ENCODE peak calls at places on chromosomes 12 and 14, in four cellular contexts. R is prostate gland, V is neural progenitor cell, N is gastrocnemius medialis. M is an unnamed sample.

GRCh38 chr12:16939871-16940306 is 333.9 kb upstream of the LMO3 start:
- DNase-seq in R (no peak), V (peak; percentile 81), N (no peak), M (peak; percentile 79)

GRCh38 chr12:20282411-20282810 is 85.9 kb upstream of the PDE3A start:
- DNase-seq in R (no peak), V (no peak), N (no peak), M (no peak)

GRCh38 chr12:18706798-18707197 is 31.0 kb downstream of the PLCZ1 start:
- DNase-seq in R (no peak), V (no peak), N (no peak), M (no peak)

GRCh38 chr14:86003998-86004397 is 474.1 kb downstream of the FLRT2 start:
- DNase-seq in R (no peak), V (no peak), N (no peak), M (no peak)

GRCh38 chr14:78836777-78837176 is 666.6 kb downstream of the NRXN3 start:
- DNase-seq in R (peak; percentile 22), V (peak; percentile 71), N (no peak), M (peak; percentile 60)

GRCh38 chr12:24902521-24903304 is 46.2 kb downstream of the BCAT1 start:
- DNase-seq in R (no peak), V (peak; percentile 78), N (no peak), M (no peak)

GRCh38 chr14:64990291-64990690 is 3.6 kb downstream of the FNTB start:
- DNase-seq in R (no peak), V (no peak), N (no peak), M (no peak)

GRCh38 chr14:55117816-55118441 is 11.1 kb upstream of the LGALS3 start:
- DNase-seq in R (peak; percentile 38), V (no peak), N (no peak), M (no peak)

GRCh38 chr14:102516531-102517411 is 7.2 kb upstream of the ANKRD9 start:
- DNase-seq in R (no peak), V (peak; percentile 83), N (no peak), M (peak; percentile 40)

GRCh38 chr14:69648480-69649414 is 37.4 kb downstream of the SUSD6 start:
- DNase-seq in R (no peak), V (no peak), N (no peak), M (no peak)

GRCh38 chr12:72267974-72268373 is 4.2 kb upstream of the TRHDE start:
- DNase-seq in R (no peak), V (no peak), N (no peak), M (peak; percentile 5)

GRCh38 chr12:67460388-67460787 is 188.2 kb upstream of the DYRK2 start:
- DNase-seq in R (no peak), V (no peak), N (no peak), M (no peak)

GRCh38 chr14:24329736-24330135 is 5.1 kb downstream of the ADCY4 start:
- DNase-seq in R (no peak), V (no peak), N (no peak), M (peak; percentile 43)

GRCh38 chr14:65333926-65334687 is 78.4 kb upstream of the FUT8 start:
- DNase-seq in R (no peak), V (no peak), N (no peak), M (no peak)

GRCh38 chr12:116609715-116610114 is 50.5 kb downstream of the MAP1LC3B2 start:
- DNase-seq in R (no peak), V (peak; percentile 76), N (no peak), M (no peak)

GRCh38 chr12:80756875-80757274 is 40.2 kb downstream of the MYF5 start:
- DNase-seq in R (no peak), V (no peak), N (no peak), M (no peak)

GRCh38 chr14:65229431-65230286 is 127.3 kb upstream of the MAX start:
- DNase-seq in R (peak; percentile 17), V (peak; percentile 68), N (no peak), M (peak; percentile 53)

GRCh38 chr12:100279612-100280244 is 12.8 kb downstream of the SCYL2 start:
- DNase-seq in R (no peak), V (peak; percentile 30), N (no peak), M (no peak)

GRCh38 chr14:31170411-31170810 is 37.2 kb downstream of the HECTD1 start:
- DNase-seq in R (no peak), V (no peak), N (no peak), M (no peak)

GRCh38 chr14:76091036-76091435 is 60.7 kb upstream of the GPATCH2L start:
- DNase-seq in R (peak; percentile 8), V (peak; percentile 33), N (peak; percentile 83), M (peak; percentile 20)

GRCh38 chr14:89399594-89400068 is 17.4 kb downstream of the FOXN3 start:
- DNase-seq in R (no peak), V (peak; percentile 56), N (no peak), M (peak; percentile 32)

GRCh38 chr14:68513137-68513536 is 279.7 kb downstream of the ZFP36L1 start:
- DNase-seq in R (no peak), V (no peak), N (no peak), M (no peak)

GRCh38 chr12:49198431-49199155 is 9.7 kb upstream of the TUBA1A start:
- DNase-seq in R (no peak), V (peak; percentile 66), N (no peak), M (no peak)

GRCh38 chr12:93789767-93790166 is 112.6 kb downstream of the CRADD start:
- DNase-seq in R (no peak), V (no peak), N (no peak), M (no peak)

GRCh38 chr14:45650754-45651153 is 397.8 kb upstream of the MIS18BP1 start:
- DNase-seq in R (no peak), V (no peak), N (no peak), M (no peak)

GRCh38 chr14:60199321-60199720 is 34.1 kb upstream of the DHRS7 start:
- DNase-seq in R (no peak), V (no peak), N (no peak), M (no peak)

GRCh38 chr14:60196291-60196690 is 31.1 kb upstream of the DHRS7 start:
- DNase-seq in R (no peak), V (no peak), N (no peak), M (no peak)

GRCh38 chr14:60189923-60190840 is 25.0 kb upstream of the DHRS7 start:
- DNase-seq in R (no peak), V (no peak), N (no peak), M (no peak)

GRCh38 chr14:60197629-60198318 is 32.6 kb upstream of the DHRS7 start:
- DNase-seq in R (no peak), V (no peak), N (no peak), M (no peak)

DNA sequence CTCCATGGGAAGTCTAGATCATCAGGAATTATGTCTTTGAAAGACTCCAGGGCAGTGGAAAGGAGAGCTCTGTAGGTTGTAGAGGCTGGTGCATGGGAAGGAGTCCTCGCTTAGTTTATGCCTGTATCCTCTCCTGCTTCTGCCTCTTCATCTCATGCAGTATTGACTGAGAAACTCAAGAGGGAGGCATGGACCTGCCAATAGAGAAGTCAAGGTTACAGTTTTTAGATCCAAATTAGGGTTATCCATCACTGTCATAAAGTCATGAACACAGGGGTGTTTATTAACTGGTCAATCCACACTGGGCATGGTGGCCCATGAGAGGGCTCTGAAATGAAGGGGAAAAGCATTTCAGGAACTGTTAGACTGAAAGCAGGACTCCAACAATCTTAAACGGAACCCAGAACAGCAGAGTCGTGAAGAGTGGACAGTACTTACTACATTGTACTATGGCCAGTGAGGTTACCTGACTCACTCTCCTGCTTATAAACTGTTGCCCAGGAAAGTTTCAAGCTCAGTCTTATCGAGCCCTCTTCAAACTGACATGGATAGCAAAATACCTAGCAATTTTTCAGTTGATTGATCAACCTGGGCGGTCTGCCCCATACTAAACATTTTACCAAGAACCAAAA is 30.1 kb upstream of the DHRS7 start:
- DNase-seq in R (no peak), V (peak; percentile 14), N (no peak), M (no peak)
- TF ChIP-seq CTCF in R (no peak), V (peak; percentile 28), N (peak; percentile 34), M (peak; percentile 30)

GRCh38 chr14:74608959-74609611 is 3.0 kb downstream of the LTBP2 start:
- DNase-seq in R (peak; percentile 79), V (peak; percentile 84), N (peak; percentile 54), M (peak; percentile 85)

GRCh38 chr14:74610199-74610865 is 1.7 kb downstream of the LTBP2 start:
- DNase-seq in R (no peak), V (no peak), N (no peak), M (no peak)

GRCh38 chr14:74610866-74611671 is 968 bp downstream of the LTBP2 start:
- DNase-seq in R (no peak), V (peak; percentile 65), N (no peak), M (no peak)

GRCh38 chr14:74611672-74612345 is at the start of gene LTBP2:
- DNase-seq in R (no peak), V (peak; percentile 69), N (no peak), M (peak; percentile 33)

DNA sequence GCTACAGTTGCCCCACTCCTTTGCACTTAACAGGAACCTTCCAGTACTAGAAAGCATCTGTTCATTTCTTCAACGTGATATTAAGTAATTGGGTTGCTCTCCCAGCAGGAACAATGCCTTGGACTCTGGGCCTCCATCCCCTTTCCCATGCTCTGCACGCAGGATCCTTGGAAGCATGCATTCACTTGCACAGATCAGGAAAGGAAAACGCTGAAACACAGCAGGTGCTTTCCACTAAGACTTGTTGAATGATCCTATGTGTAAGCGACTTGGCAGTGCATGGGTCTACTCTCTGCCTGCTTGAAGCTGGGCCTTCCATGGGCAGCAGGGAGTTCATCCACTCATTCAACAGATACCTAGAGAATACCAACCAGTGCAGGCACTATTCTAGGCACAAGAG is 2.3 kb downstream of the LTBP2 start:
- DNase-seq in R (no peak), V (no peak), N (no peak), M (no peak)
- H3K4me3 ChIP-seq in R (no peak overlapping the region), V (no peak overlapping the region), N (peak overlapping the region; percentile 68), M (no peak overlapping the region)

GRCh38 chr12:64085996-64086395 is 136.1 kb downstream of the KICS2 start:
- DNase-seq in R (no peak), V (no peak), N (no peak), M (no peak)
- H3K4me1 ChIP-seq in R (peaks cover 7% of the 10 kb centered on the region), V (no peaks in the 10 kb centered on the region), N (peaks cover 37% of the 10 kb centered on the region), M (peaks cover 54% of the 10 kb centered on the region)

GRCh38 chr14:104224516-104225281 is 86.3 kb downstream of the KIF26A start:
- DNase-seq in R (no peak), V (peak; percentile 73), N (no peak), M (no peak)
- TF ChIP-seq CTCF in R (no peak), V (peak; percentile 66), N (peak; percentile 29), M (no peak)

DNA sequence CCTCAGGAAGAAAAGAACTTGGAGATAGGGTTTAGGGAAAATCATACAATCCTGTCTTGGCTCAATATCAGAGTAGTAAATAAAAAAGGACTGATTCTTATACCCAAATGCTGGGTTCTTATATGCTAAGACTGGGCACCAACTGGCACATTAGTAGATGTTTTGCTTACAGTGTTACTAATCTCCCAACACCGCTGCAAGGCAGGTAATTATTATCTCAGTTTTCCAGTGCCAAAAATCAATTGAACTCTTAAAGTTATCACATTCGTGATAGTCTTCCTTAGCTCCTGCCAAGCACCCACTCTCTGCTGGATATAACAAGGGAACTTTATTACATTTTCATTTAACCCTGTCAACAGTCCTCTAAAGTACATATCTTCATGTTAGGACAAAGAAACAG is 25.0 kb upstream of the HIGD1C start:
- DNase-seq in R (no peak), V (no peak), N (no peak), M (no peak)
- H3K4me3 ChIP-seq in R (peak overlapping the region; percentile 68), V (no peak overlapping the region), N (peak overlapping the region; percentile 80), M (peak overlapping the region; percentile 89)